ENCODE peak calls at places on chromosomes 3 and 15, in four cellular contexts. W is GM12892, O is HCT116, Z is sigmoid colon. V is an unnamed sample.

GRCh38 chr15:88208305-88208704 is 48.2 kb downstream of the NTRK3 start:
- DNase-seq in O (no peak), W (no peak), Z (no peak), V (no peak)

GRCh38 chr3:102156426-102156825 is 278.4 kb upstream of the ZPLD1 start:
- DNase-seq in W (no peak), Z (no peak), O (no peak), V (no peak)

GRCh38 chr3:183281126-183281797 is 28.2 kb downstream of the B3GNT5 start:
- DNase-seq in W (no peak), Z (no peak), O (no peak), V (no peak)

GRCh38 chr15:58585668-58586461 is 154.1 kb downstream of the LIPC start:
- DNase-seq in Z (no peak), O (no peak), W (no peak), V (no peak)

GRCh38 chr15:68210821-68211655 is 5.9 kb upstream of the CALML4 start:
- DNase-seq in O (no peak), W (peak), Z (peak), V (peak)

GRCh38 chr3:192079098-192079497 is 618.1 kb downstream of the PYDC2 start:
- DNase-seq in O (no peak), Z (no peak), W (no peak), V (no peak)

GRCh38 chr3:28949580-28949979 is 331.3 kb upstream of the RBMS3 start:
- DNase-seq in Z (no peak), W (no peak), O (no peak), V (no peak)

GRCh38 chr15:80749589-80749988 is 29.6 kb upstream of the CEMIP start:
- DNase-seq in Z (no peak), W (no peak), O (no peak), V (no peak)

GRCh38 chr3:5014431-5014830 is 35.2 kb downstream of the BHLHE40 start:
- DNase-seq in Z (peak), W (no peak), O (no peak), V (no peak)

GRCh38 chr3:5011555-5012256 is 32.5 kb downstream of the BHLHE40 start:
- DNase-seq in O (no peak), W (peak), Z (peak), V (no peak)

GRCh38 chr3:5015056-5015455 is 35.8 kb downstream of the BHLHE40 start:
- DNase-seq in W (no peak), Z (no peak), O (no peak), V (no peak)

GRCh38 chr3:5012398-5012797 is 33.2 kb downstream of the BHLHE40 start:
- DNase-seq in W (no peak), O (no peak), Z (peak), V (no peak)

GRCh38 chr3:5013021-5013906 is 34.0 kb downstream of the BHLHE40 start:
- DNase-seq in W (no peak), O (peak), Z (peak), V (peak)
- TF ChIP-seq POLR2A in W (no peak), O (no peak), Z (no peak), V (peak)

DNA sequence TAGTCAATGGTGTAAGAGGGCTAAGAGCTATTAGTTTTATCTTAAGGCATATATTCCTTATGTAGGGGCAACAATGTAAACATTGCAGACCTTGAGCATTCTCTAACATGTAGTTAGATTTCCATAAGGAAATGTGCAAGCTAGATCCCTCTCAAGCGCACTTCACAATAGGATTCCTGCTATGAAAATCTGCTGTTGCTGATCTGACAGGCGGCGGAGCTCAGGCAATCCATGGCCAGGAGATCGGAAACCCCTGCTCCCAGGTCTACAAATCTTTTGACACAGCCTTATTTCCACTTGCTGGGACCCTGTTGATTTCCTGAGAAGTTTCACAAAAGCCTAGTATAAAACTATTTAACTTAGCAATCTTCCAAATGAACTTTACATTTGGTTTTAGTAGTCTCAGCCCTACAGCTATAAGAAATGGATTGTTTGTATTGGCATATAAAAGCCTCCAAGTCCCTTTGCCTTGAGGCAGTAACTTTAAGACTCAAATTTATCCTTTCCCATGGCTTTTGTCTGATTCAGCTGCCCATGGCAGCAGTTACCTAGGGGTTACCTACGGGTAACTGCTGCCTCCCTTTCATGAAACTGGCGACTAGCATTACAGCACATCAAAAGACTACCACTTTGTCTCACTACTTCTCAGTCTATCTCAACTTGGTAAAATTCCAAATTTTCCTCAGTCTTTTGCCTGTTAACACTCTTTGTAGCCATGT is 22.7 kb downstream of the TRA2B start:
- DNase-seq in O (no peak), W (no peak), Z (no peak), V (no peak)
- TF ChIP-seq POLR2A in O (no peak), W (peak), Z (no peak), V (no peak)

GRCh38 chr3:197749315-197749600 is 425 bp upstream of the FYTTD1 start:
- DNase-seq in W (no peak), O (peak), Z (no peak), V (no peak)

GRCh38 chr3:197750863-197751737 is 1.4 kb downstream of the FYTTD1 start:
- DNase-seq in W (no peak), Z (peak), O (no peak), V (peak)

GRCh38 chr3:197748597-197749314 is 927 bp upstream of the FYTTD1 start:
- DNase-seq in O (no peak), Z (no peak), W (no peak), V (no peak)

GRCh38 chr3:197750396-197750831 is 731 bp downstream of the FYTTD1 start:
- DNase-seq in O (no peak), Z (peak), W (peak), V (peak)

GRCh38 chr3:197749601-197750395 is at the start of gene FYTTD1:
- DNase-seq in Z (peak), O (peak), W (peak), V (peak)
- TF ChIP-seq POLR2A in Z (peak), O (peak), W (peak), V (peak)

DNA sequence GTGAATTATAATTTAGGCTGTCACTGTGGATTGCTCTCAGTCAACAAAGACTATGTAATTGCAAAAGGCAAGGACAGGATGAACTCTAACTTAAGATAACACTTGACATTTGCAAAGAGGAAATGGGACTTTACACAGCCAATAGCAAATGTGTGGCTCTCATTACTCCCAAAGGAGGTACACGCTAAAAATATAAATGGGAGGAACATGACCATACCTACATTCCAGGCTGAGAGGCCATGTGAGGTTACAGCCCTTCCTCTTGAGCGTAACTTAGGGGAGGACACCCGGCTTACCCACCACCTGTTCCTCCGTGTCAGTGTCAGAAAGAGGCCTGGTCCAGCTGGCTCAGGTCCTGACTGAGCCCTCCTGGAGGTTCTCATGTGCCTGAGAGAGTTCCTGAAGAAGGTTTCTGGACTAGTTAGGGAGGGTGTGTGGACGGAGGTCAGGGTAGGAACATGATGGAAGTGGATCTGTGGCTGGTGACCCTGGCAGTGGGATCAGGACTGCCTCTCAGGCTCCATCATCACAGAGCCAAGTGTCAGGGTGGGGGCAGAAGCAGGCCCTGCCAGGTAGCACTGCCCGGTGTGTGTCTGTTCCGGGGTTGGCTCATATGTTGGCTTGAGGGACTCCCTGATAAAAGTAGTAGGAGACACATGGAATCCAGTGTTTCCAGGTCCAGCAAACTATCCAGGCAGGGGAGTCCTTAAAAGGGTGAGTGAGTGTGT is 7.9 kb downstream of the POPDC2 start:
- DNase-seq in O (no peak), W (no peak), Z (no peak), V (no peak)
- TF ChIP-seq POLR2A in O (no peak), W (no peak), Z (no peak), V (no peak)

V was measured in erythroblast.